ENCODE peak calls at places on chromosomes 12 and 14, in nine cellular contexts. J is epithelial cell of esophagus; L is A673; Z is tibial artery; I is CD8-positive, alpha-beta T cell; F is GM10248; U is upper lobe of left lung; W is pancreas; M is stomach. A is an unnamed sample.

GRCh38 chr12:6345319-6346071 is 3.6 kb upstream of the TNFRSF1A start:
- DNase-seq in J (peak), L (no peak), Z (peak), I (no peak), F (no peak), U (no peak), W (no peak), M (peak), A (no peak)

GRCh38 chr12:113242560-113242959 is 21.3 kb downstream of the TPCN1 start:
- DNase-seq in J (no peak), L (no peak), Z (no peak), I (no peak), F (no peak), U (no peak), W (no peak), M (no peak), A (no peak)

GRCh38 chr12:54173066-54173726 is 15.6 kb downstream of the SMUG1 start:
- DNase-seq in J (peak), L (peak), Z (no peak), I (peak), F (peak), U (peak), W (no peak), M (peak), A (no peak)

GRCh38 chr14:99427632-99428315 is 52.9 kb downstream of the SETD3 start:
- DNase-seq in J (peak), L (peak), Z (no peak), I (no peak), F (no peak), U (no peak), W (no peak), M (no peak), A (no peak)

GRCh38 chr14:34629344-34629656 is 648 bp downstream of the SNX6 start:
- DNase-seq in J (no peak), L (no peak), Z (no peak), I (no peak), F (no peak), U (no peak), W (no peak), M (no peak), A (no peak)

GRCh38 chr12:49293056-49293956 is 1.6 kb upstream of the PRPH start:
- DNase-seq in J (no peak), L (no peak), Z (peak), I (no peak), F (no peak), U (peak), W (peak), M (peak), A (no peak)

GRCh38 chr12:116508145-116509121 is 50.7 kb upstream of the MAP1LC3B2 start:
- DNase-seq in J (no peak), L (peak), Z (no peak), I (no peak), F (peak), U (peak), W (no peak), M (no peak), A (peak)

GRCh38 chr14:49212721-49213120 is 373.5 kb downstream of the RPS29 start:
- DNase-seq in J (no peak), L (no peak), Z (no peak), I (no peak), F (no peak), U (no peak), W (no peak), M (no peak), A (no peak)

GRCh38 chr12:19025582-19025981 is 104.0 kb upstream of the PLEKHA5 start:
- DNase-seq in J (peak), L (no peak), Z (no peak), I (no peak), F (no peak), U (no peak), W (no peak), M (no peak), A (no peak)

GRCh38 chr12:29762637-29763300 is 21.0 kb downstream of the TMTC1 start:
- DNase-seq in J (peak), L (no peak), Z (no peak), I (no peak), F (no peak), U (no peak), W (no peak), M (no peak), A (no peak)

GRCh38 chr12:9127484-9127883 is 11.8 kb upstream of the A2M start:
- DNase-seq in J (no peak), L (no peak), Z (no peak), I (no peak), F (no peak), U (peak), W (peak), M (no peak), A (no peak)

GRCh38 chr14:81471062-81471461 is 62.6 kb downstream of the SEL1L start:
- DNase-seq in J (no peak), L (no peak), Z (no peak), I (no peak), F (no peak), U (no peak), W (no peak), M (no peak), A (no peak)

DNA sequence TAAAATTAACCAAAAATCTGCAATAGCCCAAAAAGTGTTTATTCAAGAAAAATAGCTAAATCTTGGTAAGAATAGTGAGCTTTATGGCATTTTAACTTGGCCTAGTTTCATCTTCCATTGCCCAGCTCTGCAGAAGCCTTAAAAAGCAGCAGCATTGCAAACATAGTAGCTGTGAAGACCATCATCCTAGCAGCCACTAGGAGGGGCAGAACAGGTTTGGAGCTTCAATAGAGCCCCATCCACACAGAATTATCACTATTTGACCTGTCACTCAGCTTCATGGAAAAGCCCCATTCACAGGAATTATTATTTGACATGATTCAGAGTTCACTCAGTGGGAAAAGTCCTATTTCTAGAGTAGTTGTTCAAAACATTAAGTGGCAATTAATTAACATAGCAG is 7.3 kb downstream of the CLEC14A start:
- DNase-seq in J (no peak), L (peak), Z (no peak), I (no peak), F (no peak), U (no peak), W (no peak), M (no peak), A (no peak)
- TF ChIP-seq CTCF in J (no peak), L (peak), Z (no peak), I (no peak), F (no peak), U (no peak), W (no peak), M (no peak), A (no peak)

GRCh38 chr12:50621435-50622304 is 116.9 kb downstream of the DIP2B start:
- DNase-seq in J (no peak), L (peak), Z (no peak), I (no peak), F (no peak), U (no peak), W (no peak), M (no peak), A (no peak)

GRCh38 chr12:50619610-50619958 is 114.8 kb downstream of the DIP2B start:
- DNase-seq in J (no peak), L (no peak), Z (no peak), I (no peak), F (no peak), U (no peak), W (no peak), M (no peak), A (no peak)

GRCh38 chr12:50618864-50619609 is 114.3 kb downstream of the DIP2B start:
- DNase-seq in J (peak), L (no peak), Z (no peak), I (no peak), F (no peak), U (no peak), W (no peak), M (no peak), A (no peak)

GRCh38 chr12:50620975-50621360 is 116.2 kb downstream of the DIP2B start:
- DNase-seq in J (no peak), L (no peak), Z (no peak), I (no peak), F (no peak), U (no peak), W (no peak), M (no peak), A (no peak)

GRCh38 chr12:50620050-50620974 is 115.5 kb downstream of the DIP2B start:
- DNase-seq in J (peak), L (peak), Z (no peak), I (no peak), F (no peak), U (no peak), W (no peak), M (no peak), A (no peak)
- TF ChIP-seq CTCF in J (peak), L (no peak), Z (no peak), I (no peak), F (no peak), U (no peak), W (no peak), M (no peak), A (no peak)

DNA sequence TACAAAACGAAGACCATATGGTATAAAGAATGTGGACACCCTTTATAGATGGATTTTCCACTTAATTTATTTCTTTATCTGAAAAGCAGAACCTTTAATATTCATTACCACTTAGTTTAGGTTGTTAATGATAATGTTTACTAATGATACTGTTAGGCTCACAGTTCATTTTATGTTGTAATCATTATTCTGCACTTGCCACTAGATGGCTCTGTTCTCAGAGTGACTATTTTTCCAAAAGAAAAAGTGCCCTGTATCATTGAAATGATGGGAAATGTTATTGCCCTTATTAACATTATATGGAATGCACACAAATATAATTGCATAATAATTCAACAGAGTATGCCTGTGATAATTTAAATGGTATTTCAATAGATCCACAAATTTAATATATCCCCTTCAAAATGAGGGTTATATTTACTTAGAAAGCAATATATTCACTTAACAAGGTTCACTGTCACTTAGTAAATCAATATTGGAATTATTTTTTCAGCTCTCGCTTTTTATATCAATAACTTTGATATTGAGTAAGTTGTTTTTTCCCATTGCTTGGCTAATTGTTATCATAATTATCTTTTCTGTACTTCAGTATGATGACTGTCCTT is 95.7 kb downstream of the PDE3A start:
- DNase-seq in J (peak), L (peak), Z (no peak), I (no peak), F (peak), U (no peak), W (no peak), M (no peak), A (no peak)
- TF ChIP-seq CTCF in J (peak), L (peak), Z (peak), I (peak), F (peak), U (no peak), W (no peak), M (peak), A (no peak)

GRCh38 chr12:27014859-27015729 is 910 bp upstream of the TM7SF3 start:
- DNase-seq in J (peak), L (no peak), Z (no peak), I (no peak), F (no peak), U (no peak), W (no peak), M (no peak), A (no peak)

GRCh38 chr12:27018071-27018470 is 3.9 kb upstream of the TM7SF3 start:
- DNase-seq in J (peak), L (no peak), Z (no peak), I (no peak), F (no peak), U (no peak), W (no peak), M (no peak), A (no peak)

GRCh38 chr12:27013606-27014084 is 539 bp downstream of the TM7SF3 start:
- DNase-seq in J (no peak), L (peak), Z (no peak), I (no peak), F (no peak), U (no peak), W (no peak), M (no peak), A (no peak)

GRCh38 chr12:27014085-27014858 is at the start of gene TM7SF3:
- DNase-seq in J (peak), L (peak), Z (peak), I (peak), F (peak), U (peak), W (peak), M (peak), A (peak)

GRCh38 chr12:27015730-27016076 is 1.5 kb upstream of the TM7SF3 start:
- DNase-seq in J (peak), L (peak), Z (no peak), I (no peak), F (peak), U (no peak), W (no peak), M (no peak), A (no peak)
- TF ChIP-seq CTCF in J (peak), L (peak), Z (peak), I (peak), F (peak), U (peak), W (no peak), M (peak), A (peak)

GRCh38 chr12:109714141-109714912 is 702 bp downstream of the FAM222A start:
- DNase-seq in J (peak), L (peak), Z (no peak), I (peak), F (peak), U (peak), W (peak), M (peak), A (peak)
- TF ChIP-seq CTCF in J (no peak), L (peak), Z (no peak), I (no peak), F (peak), U (peak), W (no peak), M (peak), A (no peak)

DNA sequence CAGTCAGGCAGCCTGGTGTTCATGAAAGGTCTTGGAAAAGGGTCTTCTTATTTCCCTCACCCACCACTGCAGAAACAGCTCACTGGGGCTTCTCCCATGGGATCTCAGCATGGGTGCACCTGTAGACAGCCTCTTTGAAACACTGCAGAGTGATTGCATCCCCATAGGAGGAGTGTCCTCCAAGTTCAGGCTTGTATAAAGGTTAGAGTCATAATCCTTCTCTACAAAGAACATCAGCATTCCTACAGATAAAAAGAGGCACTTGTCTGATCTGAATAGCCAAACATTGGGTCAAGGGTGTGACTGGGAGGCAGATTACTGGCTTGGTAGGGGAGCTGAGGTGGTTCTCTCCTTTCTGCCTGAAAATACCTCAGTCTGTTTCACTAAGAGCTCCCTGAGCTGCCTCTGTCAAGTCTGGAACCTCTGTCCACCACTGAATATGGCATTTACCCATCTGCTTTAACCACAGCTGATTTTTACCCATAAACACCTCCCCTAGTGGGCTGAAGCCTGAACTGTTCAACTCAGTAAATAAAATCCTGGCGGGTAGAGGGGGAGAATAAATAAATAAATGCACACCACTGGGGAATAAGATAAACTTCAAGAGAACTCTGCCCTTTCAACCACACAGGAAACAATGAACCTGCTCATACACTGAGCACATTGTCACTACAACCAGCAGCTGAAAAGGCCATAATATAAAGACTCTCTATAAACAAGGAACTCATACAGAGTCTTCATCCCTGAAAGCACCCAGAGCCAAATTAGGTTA is 120.7 kb upstream of the SCAF11 start:
- DNase-seq in J (peak), L (no peak), Z (no peak), I (no peak), F (no peak), U (no peak), W (no peak), M (no peak), A (no peak)
- TF ChIP-seq CTCF in J (peak), L (peak), Z (no peak), I (no peak), F (no peak), U (no peak), W (no peak), M (no peak), A (no peak)

GRCh38 chr12:128607606-128608005 is 216.2 kb downstream of the SLC15A4 start:
- DNase-seq in J (no peak), L (no peak), Z (no peak), I (no peak), F (no peak), U (no peak), W (no peak), M (no peak), A (no peak)
- TF ChIP-seq CTCF in J (no peak), L (no peak), Z (no peak), I (no peak), F (no peak), U (no peak), W (no peak), M (no peak), A (no peak)

DNA sequence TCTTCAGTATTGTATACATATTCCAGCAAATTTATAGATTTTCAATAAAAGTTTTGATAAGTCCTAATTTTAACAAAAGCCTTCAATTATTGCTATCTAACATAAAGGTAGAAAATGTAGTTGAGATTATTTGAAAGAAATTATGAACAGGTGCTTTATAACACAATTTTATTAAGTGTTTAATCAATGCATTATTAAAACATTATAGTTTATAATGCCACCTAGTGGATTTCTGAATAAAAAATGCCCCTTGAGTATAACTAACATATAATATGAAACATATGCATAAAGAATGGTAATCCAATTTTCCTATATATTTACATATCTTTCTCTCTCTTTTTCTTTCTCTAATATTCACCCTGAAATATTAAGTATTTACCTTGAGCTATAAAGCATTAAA is 515.3 kb downstream of the SLC6A15 start:
- DNase-seq in J (peak), L (peak), Z (no peak), I (no peak), F (no peak), U (no peak), W (no peak), M (no peak), A (no peak)
- TF ChIP-seq CTCF in J (no peak), L (peak), Z (no peak), I (no peak), F (no peak), U (no peak), W (no peak), M (no peak), A (no peak)

DNA sequence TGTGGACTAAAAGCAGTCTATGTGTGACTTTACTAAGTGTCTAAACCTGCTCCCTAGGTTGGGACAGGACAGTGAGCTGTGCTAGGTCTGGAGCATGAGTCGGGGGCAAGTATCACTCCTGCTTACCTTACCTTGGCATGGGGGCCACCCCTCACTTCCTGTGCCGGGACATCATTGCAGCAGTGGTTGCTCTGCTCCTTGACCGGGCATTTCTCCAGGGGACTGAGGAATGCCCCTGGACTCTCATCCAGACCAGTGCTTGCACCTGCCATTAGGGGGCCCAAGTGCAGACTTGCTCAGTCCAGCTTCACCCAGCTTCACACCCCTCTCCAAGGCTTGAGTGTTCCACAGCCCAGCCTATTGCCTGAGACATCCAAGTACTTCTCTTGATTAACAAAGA is 84.7 kb upstream of the NELL2 start:
- DNase-seq in J (no peak), L (no peak), Z (no peak), I (no peak), F (no peak), U (no peak), W (no peak), M (no peak), A (no peak)
- TF ChIP-seq CTCF in J (no peak), L (no peak), Z (no peak), I (no peak), F (no peak), U (no peak), W (no peak), M (no peak), A (no peak)